ENCODE peak calls at places on chromosomes 3 and 15, in ten cellular contexts. U is CD4-positive, CD25-positive, alpha-beta regulatory T cell; B is heart left ventricle; J is breast epithelium; H is body of pancreas; E is sigmoid colon; Z is stomach; N is fibroblast of lung; T is cardiac muscle cell; R is CD8-positive, alpha-beta memory T cell. G is an unnamed sample. For H3K9me3, the result is how much of the 10 kb centered on the place peaks cover.

GRCh38 chr3:141368062-141368924 is at the start of gene ZBTB38:
- DNase-seq in U (no peak), B (peak), J (peak), H (peak), E (peak), Z (peak), N (peak), T (peak), R (no peak), G (no peak)

GRCh38 chr3:56001991-56002390 is 466.3 kb downstream of the ERC2 start:
- DNase-seq in U (no peak), B (no peak), J (no peak), H (no peak), E (no peak), Z (no peak), N (no peak), T (no peak), R (no peak), G (no peak)

GRCh38 chr3:123449092-123449985 is 449 bp upstream of the ADCY5 start:
- DNase-seq in U (no peak), B (peak), J (no peak), H (peak), E (no peak), Z (no peak), N (peak), T (peak), R (no peak), G (no peak)

GRCh38 chr3:178562143-178562868 is 26.1 kb downstream of the KCNMB2 start:
- DNase-seq in U (no peak), B (no peak), J (no peak), H (no peak), E (no peak), Z (no peak), N (peak), T (peak), R (no peak), G (no peak)

GRCh38 chr3:123053107-123053506 is 13.7 kb upstream of the PDIA5 start:
- DNase-seq in U (no peak), B (no peak), J (no peak), H (peak), E (no peak), Z (no peak), N (peak), T (peak), R (no peak), G (no peak)

GRCh38 chr3:45939341-45939771 is 3.9 kb upstream of the CXCR6 start:
- DNase-seq in U (no peak), B (no peak), J (no peak), H (no peak), E (no peak), Z (no peak), N (no peak), T (no peak), R (no peak), G (no peak)

GRCh38 chr3:55505776-55506175 is 18.7 kb upstream of the WNT5A start:
- DNase-seq in U (no peak), B (no peak), J (no peak), H (no peak), E (no peak), Z (no peak), N (no peak), T (no peak), R (no peak), G (no peak)

GRCh38 chr3:184399410-184399809 is 19.6 kb downstream of the CHRD start:
- DNase-seq in U (no peak), B (no peak), J (no peak), H (no peak), E (peak), Z (no peak), N (peak), T (peak), R (no peak), G (no peak)

GRCh38 chr15:95910643-95911212 is 419.8 kb upstream of the NR2F2 start:
- DNase-seq in U (no peak), B (no peak), J (no peak), H (no peak), E (no peak), Z (no peak), N (no peak), T (no peak), R (no peak), G (no peak)

GRCh38 chr15:98931001-98931400 is 76.6 kb downstream of the PGPEP1L start:
- DNase-seq in U (no peak), B (no peak), J (no peak), H (no peak), E (no peak), Z (no peak), N (no peak), T (no peak), R (no peak), G (no peak)

GRCh38 chr15:99279783-99280307 is 28.6 kb downstream of the LRRC28 start:
- DNase-seq in U (no peak), B (no peak), J (no peak), H (no peak), E (no peak), Z (no peak), N (no peak), T (no peak), R (no peak), G (no peak)

GRCh38 chr15:80779658-80780415 is 667 bp downstream of the CEMIP start:
- DNase-seq in U (no peak), B (no peak), J (no peak), H (no peak), E (no peak), Z (no peak), N (peak), T (peak), R (no peak), G (no peak)

GRCh38 chr15:47437492-47437891 is 279.8 kb upstream of the SEMA6D start:
- DNase-seq in U (no peak), B (no peak), J (no peak), H (no peak), E (no peak), Z (no peak), N (no peak), T (no peak), R (no peak), G (no peak)

GRCh38 chr15:70528270-70528706 is 235.1 kb downstream of the UACA start:
- DNase-seq in U (peak), B (no peak), J (no peak), H (peak), E (no peak), Z (peak), N (peak), T (peak), R (peak), G (peak)

GRCh38 chr15:98785796-98786581 is 137.7 kb downstream of the IGF1R start:
- DNase-seq in U (no peak), B (peak), J (no peak), H (peak), E (no peak), Z (peak), N (no peak), T (no peak), R (no peak), G (no peak)

GRCh38 chr15:55696221-55696620 is 46.7 kb downstream of the PRTG start:
- DNase-seq in U (no peak), B (no peak), J (no peak), H (no peak), E (no peak), Z (no peak), N (no peak), T (no peak), R (no peak), G (no peak)

GRCh38 chr3:24829011-24829581 is 334.4 kb upstream of the THRB start:
- DNase-seq in U (no peak), B (peak), J (no peak), H (peak), E (peak), Z (peak), N (no peak), T (peak), R (no peak), G (no peak)

GRCh38 chr3:176741648-176742047 is 455.6 kb downstream of the TBL1XR1 start:
- DNase-seq in U (no peak), B (no peak), J (no peak), H (no peak), E (no peak), Z (no peak), N (peak), T (no peak), R (no peak), G (no peak)

GRCh38 chr3:150544726-150545125 is 1.6 kb downstream of the SERP1 start:
- DNase-seq in U (no peak), B (no peak), J (no peak), H (no peak), E (no peak), Z (no peak), N (peak), T (peak), R (no peak), G (no peak)

GRCh38 chr3:122100591-122101491 is 45.7 kb downstream of the CD86 start:
- DNase-seq in U (peak), B (no peak), J (no peak), H (no peak), E (no peak), Z (no peak), N (no peak), T (peak), R (no peak), G (no peak)

GRCh38 chr15:25189551-25189950 is 234.8 kb downstream of the SNRPN start:
- DNase-seq in U (no peak), B (no peak), J (no peak), H (no peak), E (no peak), Z (no peak), N (no peak), T (no peak), R (no peak), G (no peak)
- H3K9me3 ChIP-seq in U (half or more), B (under half), J (half or more), H (under half), E (under half), Z (under half), N (under half), T (under half), R (under half), G (under half)

DNA sequence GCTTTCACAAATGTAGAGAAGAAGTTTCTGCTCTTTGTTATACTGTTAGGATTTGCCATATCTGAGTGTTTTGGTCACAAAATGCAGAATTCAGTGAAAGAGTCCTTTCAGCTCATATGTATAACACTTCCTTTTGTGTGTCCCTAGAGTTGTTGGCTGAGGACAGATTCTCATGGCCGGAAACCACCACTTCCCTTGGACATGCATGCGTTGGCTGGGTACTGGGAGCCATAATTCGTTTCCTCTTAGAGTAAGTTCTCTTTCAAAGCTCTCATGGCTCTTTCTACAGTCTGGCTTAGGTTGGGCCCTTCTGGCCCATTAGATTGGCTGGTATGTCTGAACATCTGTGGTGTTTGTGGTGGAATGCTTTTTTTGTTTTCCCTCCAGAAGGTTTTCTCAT is 298.5 kb downstream of the DIPK2A start:
- DNase-seq in U (no peak), B (no peak), J (no peak), H (peak), E (peak), Z (no peak), N (no peak), T (no peak), R (no peak), G (no peak)
- H3K9me3 ChIP-seq in U (under half), B (under half), J (under half), H (under half), E (under half), Z (under half), N (under half), T (under half), R (under half), G (under half)

GRCh38 chr15:69000725-69001503 is 13.6 kb upstream of the NOX5 start:
- DNase-seq in U (no peak), B (no peak), J (no peak), H (no peak), E (no peak), Z (no peak), N (no peak), T (peak), R (no peak), G (no peak)

GRCh38 chr15:69003971-69004370 is 10.5 kb upstream of the NOX5 start:
- DNase-seq in U (no peak), B (no peak), J (no peak), H (no peak), E (no peak), Z (no peak), N (no peak), T (no peak), R (no peak), G (no peak)

GRCh38 chr15:68999091-68999490 is 15.4 kb upstream of the NOX5 start:
- DNase-seq in U (no peak), B (no peak), J (no peak), H (no peak), E (no peak), Z (no peak), N (no peak), T (no peak), R (no peak), G (no peak)

GRCh38 chr15:69000091-69000490 is 14.4 kb upstream of the NOX5 start:
- DNase-seq in U (no peak), B (no peak), J (no peak), H (no peak), E (no peak), Z (no peak), N (no peak), T (no peak), R (no peak), G (no peak)

DNA sequence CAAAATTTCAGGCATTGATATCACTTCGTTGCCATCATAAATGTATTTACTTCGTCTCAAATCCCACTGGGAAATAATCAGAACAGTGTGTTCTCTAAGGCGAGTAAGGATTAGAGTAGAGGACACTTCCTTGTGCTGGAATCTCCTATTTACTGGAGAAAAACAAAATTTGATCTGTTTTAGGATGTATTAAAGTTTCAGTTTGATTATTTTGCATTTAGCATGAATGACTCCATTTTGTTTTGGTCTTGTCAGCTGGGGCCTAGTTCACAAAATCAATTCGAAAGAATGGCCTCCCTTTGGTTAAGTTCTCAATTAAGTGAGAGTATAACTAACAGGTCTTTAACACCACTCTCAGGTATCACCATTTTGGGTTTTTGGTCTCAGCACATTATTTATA is 11.7 kb upstream of the NOX5 start:
- DNase-seq in U (no peak), B (no peak), J (no peak), H (no peak), E (no peak), Z (no peak), N (no peak), T (no peak), R (no peak), G (no peak)
- H3K9me3 ChIP-seq in U (under half), B (under half), J (under half), H (under half), E (under half), Z (under half), N (under half), T (under half), R (under half), G (under half)

GRCh38 chr3:15581471-15582394 is 19.6 kb downstream of the HACL1 start:
- DNase-seq in U (no peak), B (no peak), J (no peak), H (no peak), E (no peak), Z (no peak), N (no peak), T (no peak), R (no peak), G (no peak)
- H3K9me3 ChIP-seq in U (under half), B (under half), J (under half), H (under half), E (under half), Z (under half), N (under half), T (under half), R (under half), G (under half)

DNA sequence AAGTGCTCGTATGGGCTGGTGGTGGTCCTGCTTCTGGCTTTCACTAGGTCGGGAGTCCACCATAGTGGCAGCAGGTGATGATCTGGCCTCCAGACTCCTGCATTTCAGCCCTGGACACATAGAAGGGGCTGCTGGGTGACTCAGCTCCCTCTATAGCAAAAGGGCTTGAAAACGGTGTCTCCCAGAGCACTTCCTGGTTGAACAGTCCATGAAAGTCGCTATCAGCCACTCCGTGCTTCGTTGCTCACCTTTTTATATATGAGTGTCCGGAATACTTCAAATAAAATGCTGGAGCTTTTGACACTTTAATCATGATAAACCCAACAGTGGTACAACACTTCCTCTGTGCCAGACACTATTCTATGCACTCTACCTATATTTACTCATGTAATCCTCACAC is 213.2 kb downstream of the PDZRN3 start:
- DNase-seq in U (no peak), B (no peak), J (no peak), H (no peak), E (no peak), Z (no peak), N (no peak), T (no peak), R (no peak), G (no peak)
- H3K9me3 ChIP-seq in U (under half), B (under half), J (under half), H (under half), E (under half), Z (under half), N (under half), T (under half), R (under half), G (under half)

GRCh38 chr15:87493803-87494202 is 762.7 kb downstream of the NTRK3 start:
- DNase-seq in U (no peak), B (no peak), J (no peak), H (no peak), E (no peak), Z (no peak), N (no peak), T (no peak), R (no peak), G (no peak)
- H3K9me3 ChIP-seq in U (under half), B (under half), J (under half), H (under half), E (under half), Z (under half), N (under half), T (under half), R (under half), G (under half)

G was measured in T-helper 17 cell.